ENCODE peak calls at places on chromosome 1, in six cellular contexts. One of them, this sample, is unnamed.

GRCh38 chr1:178536329-178536728 is 23.4 kb downstream of the TEX35 start:
- DNase-seq in psoas muscle: no peak
- DNase-seq in colonic mucosa: no peak
- DNase-seq in epithelial cell of esophagus: no peak
- DNase-seq in fibroblast of the aortic adventitia: no peak
- DNase-seq in lower lobe of right lung: no peak
- DNase-seq in this sample: no peak

GRCh38 chr1:60990719-60991100 is 91.7 kb upstream of the NFIA start:
- DNase-seq in epithelial cell of esophagus: no peak
- DNase-seq in colonic mucosa: no peak
- DNase-seq in fibroblast of the aortic adventitia: no peak
- DNase-seq in lower lobe of right lung: no peak
- DNase-seq in psoas muscle: no peak
- DNase-seq in this sample: no peak

GRCh38 chr1:78279051-78279450 is 211.7 kb upstream of the PTGFR start:
- DNase-seq in colonic mucosa: no peak
- DNase-seq in fibroblast of the aortic adventitia: peak; percentile 95
- DNase-seq in epithelial cell of esophagus: peak; percentile 80
- DNase-seq in psoas muscle: no peak
- DNase-seq in lower lobe of right lung: no peak
- DNase-seq in this sample: peak; percentile 92

GRCh38 chr1:19042675-19043578 is 86.5 kb upstream of the IFFO2 start:
- DNase-seq in fibroblast of the aortic adventitia: no peak
- DNase-seq in epithelial cell of esophagus: peak; percentile 36
- DNase-seq in lower lobe of right lung: peak; percentile 40
- DNase-seq in psoas muscle: no peak
- DNase-seq in colonic mucosa: no peak
- DNase-seq in this sample: no peak

GRCh38 chr1:218659911-218660677 is 315.0 kb downstream of the TGFB2 start:
- DNase-seq in epithelial cell of esophagus: no peak
- DNase-seq in fibroblast of the aortic adventitia: peak; percentile 35
- DNase-seq in lower lobe of right lung: no peak
- DNase-seq in colonic mucosa: no peak
- DNase-seq in psoas muscle: no peak
- DNase-seq in this sample: peak; percentile 42

GRCh38 chr1:81662913-81663526 is 137.7 kb upstream of the ADGRL2 start:
- DNase-seq in epithelial cell of esophagus: no peak
- DNase-seq in lower lobe of right lung: no peak
- DNase-seq in psoas muscle: no peak
- DNase-seq in colonic mucosa: no peak
- DNase-seq in fibroblast of the aortic adventitia: no peak
- DNase-seq in this sample: no peak

GRCh38 chr1:99218572-99218971 is 45.7 kb upstream of the PLPPR4 start:
- DNase-seq in colonic mucosa: no peak
- DNase-seq in lower lobe of right lung: no peak
- DNase-seq in fibroblast of the aortic adventitia: no peak
- DNase-seq in epithelial cell of esophagus: no peak
- DNase-seq in psoas muscle: no peak
- DNase-seq in this sample: no peak

GRCh38 chr1:83095570-83095969 is 903.4 kb downstream of the TTLL7 start:
- DNase-seq in lower lobe of right lung: no peak
- DNase-seq in fibroblast of the aortic adventitia: no peak
- DNase-seq in psoas muscle: no peak
- DNase-seq in epithelial cell of esophagus: no peak
- DNase-seq in colonic mucosa: no peak
- DNase-seq in this sample: no peak

GRCh38 chr1:24385160-24385939 is 28.2 kb downstream of the STPG1 start:
- DNase-seq in psoas muscle: no peak
- DNase-seq in fibroblast of the aortic adventitia: peak; percentile 70
- DNase-seq in colonic mucosa: peak; percentile 40
- DNase-seq in lower lobe of right lung: no peak
- DNase-seq in epithelial cell of esophagus: peak; percentile 80
- DNase-seq in this sample: peak; percentile 79

GRCh38 chr1:63742526-63742925 is 31.3 kb upstream of the ROR1 start:
- DNase-seq in lower lobe of right lung: no peak
- DNase-seq in psoas muscle: no peak
- DNase-seq in epithelial cell of esophagus: no peak
- DNase-seq in fibroblast of the aortic adventitia: no peak
- DNase-seq in colonic mucosa: no peak
- DNase-seq in this sample: no peak

GRCh38 chr1:119914071-119914470 is 17.8 kb upstream of the ADAM30 start:
- DNase-seq in lower lobe of right lung: no peak
- DNase-seq in psoas muscle: no peak
- DNase-seq in colonic mucosa: no peak
- DNase-seq in fibroblast of the aortic adventitia: peak; percentile 6
- DNase-seq in epithelial cell of esophagus: no peak
- DNase-seq in this sample: no peak

GRCh38 chr1:81478217-81478616 is 322.5 kb upstream of the ADGRL2 start:
- DNase-seq in epithelial cell of esophagus: no peak
- DNase-seq in lower lobe of right lung: no peak
- DNase-seq in colonic mucosa: no peak
- DNase-seq in fibroblast of the aortic adventitia: peak; percentile 4
- DNase-seq in psoas muscle: no peak
- DNase-seq in this sample: no peak

GRCh38 chr1:76254165-76255043 is 179.9 kb downstream of the ST6GALNAC3 start:
- DNase-seq in colonic mucosa: no peak
- DNase-seq in psoas muscle: no peak
- DNase-seq in fibroblast of the aortic adventitia: no peak
- DNase-seq in lower lobe of right lung: no peak
- DNase-seq in epithelial cell of esophagus: peak; percentile 9
- DNase-seq in this sample: peak; percentile 33

DNA sequence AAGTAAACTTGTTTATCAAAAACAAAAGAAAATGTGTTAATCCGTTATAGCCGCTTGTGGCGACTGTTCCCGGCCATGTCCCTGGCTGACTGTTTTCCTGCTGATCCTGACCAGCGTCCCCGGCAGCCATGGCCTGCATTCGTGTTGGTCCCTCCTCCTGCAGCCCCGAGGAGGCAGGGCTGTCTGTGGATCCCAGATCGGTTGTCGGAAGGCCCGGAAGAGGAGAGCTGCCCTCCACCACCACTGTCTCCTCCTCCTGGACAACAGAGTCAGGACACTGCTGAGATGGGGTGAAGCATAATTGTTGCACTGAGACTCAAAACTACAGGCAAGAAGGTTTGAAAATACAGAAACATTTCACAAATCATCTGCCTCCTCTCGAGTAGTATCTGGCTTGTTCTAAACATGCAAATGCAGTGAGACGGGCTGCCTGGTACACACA is 3.6 kb upstream of the MXRA8 start:
- DNase-seq in colonic mucosa: peak; percentile 31
- DNase-seq in fibroblast of the aortic adventitia: peak; percentile 86
- DNase-seq in lower lobe of right lung: no peak
- DNase-seq in psoas muscle: peak; percentile 78
- DNase-seq in epithelial cell of esophagus: no peak
- DNase-seq in this sample: no peak
- TF ChIP-seq CTCF in colonic mucosa: no peak
- TF ChIP-seq CTCF in fibroblast of the aortic adventitia: peak; percentile 37
- TF ChIP-seq CTCF in lower lobe of right lung: no peak
- TF ChIP-seq CTCF in psoas muscle: no peak
- TF ChIP-seq CTCF in epithelial cell of esophagus: no peak
- TF ChIP-seq CTCF in this sample: no peak

GRCh38 chr1:54475357-54476230 is 69.4 kb upstream of the SSBP3 start:
- DNase-seq in epithelial cell of esophagus: no peak
- DNase-seq in psoas muscle: peak; percentile 47
- DNase-seq in colonic mucosa: no peak
- DNase-seq in fibroblast of the aortic adventitia: no peak
- DNase-seq in lower lobe of right lung: no peak
- DNase-seq in this sample: no peak
- TF ChIP-seq CTCF in epithelial cell of esophagus: no peak
- TF ChIP-seq CTCF in psoas muscle: no peak
- TF ChIP-seq CTCF in colonic mucosa: no peak
- TF ChIP-seq CTCF in fibroblast of the aortic adventitia: no peak
- TF ChIP-seq CTCF in lower lobe of right lung: no peak
- TF ChIP-seq CTCF in this sample: no peak

GRCh38 chr1:156319664-156320063 is 18.4 kb downstream of the CCT3 start:
- DNase-seq in colonic mucosa: no peak
- DNase-seq in psoas muscle: no peak
- DNase-seq in epithelial cell of esophagus: peak; percentile 29
- DNase-seq in fibroblast of the aortic adventitia: peak; percentile 56
- DNase-seq in lower lobe of right lung: no peak
- DNase-seq in this sample: peak; percentile 51
- TF ChIP-seq CTCF in colonic mucosa: peak; percentile 39
- TF ChIP-seq CTCF in psoas muscle: peak; percentile 47
- TF ChIP-seq CTCF in epithelial cell of esophagus: peak; percentile 51
- TF ChIP-seq CTCF in fibroblast of the aortic adventitia: peak; percentile 51
- TF ChIP-seq CTCF in lower lobe of right lung: peak; percentile 43
- TF ChIP-seq CTCF in this sample: peak; percentile 58

GRCh38 chr1:147388969-147389368 is 146.5 kb downstream of the CHD1L start:
- DNase-seq in psoas muscle: no peak
- DNase-seq in colonic mucosa: no peak
- DNase-seq in lower lobe of right lung: no peak
- DNase-seq in epithelial cell of esophagus: no peak
- DNase-seq in fibroblast of the aortic adventitia: no peak
- DNase-seq in this sample: no peak
- TF ChIP-seq CTCF in psoas muscle: no peak
- TF ChIP-seq CTCF in colonic mucosa: no peak
- TF ChIP-seq CTCF in lower lobe of right lung: no peak
- TF ChIP-seq CTCF in epithelial cell of esophagus: no peak
- TF ChIP-seq CTCF in fibroblast of the aortic adventitia: no peak
- TF ChIP-seq CTCF in this sample: no peak

DNA sequence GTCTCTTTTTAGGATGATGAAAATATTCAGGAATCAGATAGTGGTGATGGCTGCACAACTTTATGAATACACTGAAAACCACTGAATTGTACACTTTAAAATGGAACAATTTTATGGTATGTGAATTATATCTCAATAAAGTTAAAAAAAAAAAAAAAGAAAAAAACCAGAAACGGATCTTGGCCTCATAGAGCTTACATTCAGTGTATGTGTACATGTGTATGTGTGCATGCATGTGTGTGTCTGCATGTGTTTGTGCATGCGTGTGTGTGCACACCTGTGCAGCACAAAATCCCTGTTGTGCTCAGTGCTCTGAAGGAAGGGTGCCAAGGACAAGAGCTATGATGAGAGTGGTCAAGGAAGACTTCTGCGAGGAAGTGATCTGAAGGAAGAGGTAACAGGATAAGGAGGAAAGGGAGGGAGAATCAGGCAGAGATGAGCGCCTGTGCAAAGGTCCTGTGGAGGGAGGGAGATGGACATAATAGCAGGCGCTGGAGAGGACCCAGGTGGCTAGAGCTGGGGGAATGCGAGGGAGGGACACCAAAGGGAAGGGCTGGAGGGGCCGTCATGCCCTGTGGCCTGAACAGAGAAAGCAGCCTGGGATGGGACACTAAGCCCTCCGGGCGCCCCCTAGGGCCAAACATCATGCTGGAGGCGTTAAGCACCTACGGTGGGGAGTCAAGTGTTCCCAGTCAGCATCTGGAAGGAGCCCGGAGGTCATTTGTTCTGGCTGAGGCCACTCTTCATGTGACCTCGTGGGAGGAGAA is 25.2 kb downstream of the NKAIN1 start:
- DNase-seq in epithelial cell of esophagus: no peak
- DNase-seq in fibroblast of the aortic adventitia: no peak
- DNase-seq in psoas muscle: no peak
- DNase-seq in colonic mucosa: no peak
- DNase-seq in lower lobe of right lung: no peak
- DNase-seq in this sample: no peak
- TF ChIP-seq CTCF in epithelial cell of esophagus: no peak
- TF ChIP-seq CTCF in fibroblast of the aortic adventitia: peak; percentile 11
- TF ChIP-seq CTCF in psoas muscle: no peak
- TF ChIP-seq CTCF in colonic mucosa: no peak
- TF ChIP-seq CTCF in lower lobe of right lung: no peak
- TF ChIP-seq CTCF in this sample: no peak

GRCh38 chr1:54406339-54407181 is at the start of gene SSBP3:
- DNase-seq in colonic mucosa: peak; percentile 90
- DNase-seq in epithelial cell of esophagus: peak; percentile 96
- DNase-seq in lower lobe of right lung: peak; percentile 94
- DNase-seq in psoas muscle: peak; percentile 96
- DNase-seq in fibroblast of the aortic adventitia: peak; percentile 88
- DNase-seq in this sample: peak; percentile 91
- TF ChIP-seq CTCF in colonic mucosa: no peak
- TF ChIP-seq CTCF in epithelial cell of esophagus: no peak
- TF ChIP-seq CTCF in lower lobe of right lung: no peak
- TF ChIP-seq CTCF in psoas muscle: no peak
- TF ChIP-seq CTCF in fibroblast of the aortic adventitia: no peak
- TF ChIP-seq CTCF in this sample: no peak